ENCODE peak calls at places on chromosomes 3 and 15, in six cellular contexts. E is HepG2, V is K562, N is GM12878, G is H1, L is SK-N-SH. Y is an unnamed sample.

GRCh38 chr3:1394188-1394587 is 301.4 kb downstream of the CNTN6 start:
- DNase-seq in L (no peak), G (no peak), V (no peak), E (no peak), N (no peak), Y (no peak)

GRCh38 chr15:40338041-40338657 is 2.6 kb downstream of the CCDC9B start:
- DNase-seq in L (peak; percentile 95), E (peak; percentile 58), N (no peak), V (peak; percentile 91), G (no peak), Y (peak; percentile 84)

GRCh38 chr15:66723826-66724731 is 22.0 kb downstream of the SMAD6 start:
- DNase-seq in V (peak; percentile 46), N (no peak), E (no peak), G (no peak), L (no peak), Y (no peak)

GRCh38 chr15:26171266-26171665 is 308.1 kb upstream of the ATP10A start:
- DNase-seq in N (no peak), V (no peak), G (no peak), E (no peak), L (no peak), Y (no peak)

GRCh38 chr3:108178676-108179075 is 43.5 kb downstream of the IFT57 start:
- DNase-seq in L (no peak), V (no peak), N (no peak), E (no peak), G (no peak), Y (no peak)

GRCh38 chr3:50529996-50530706 is 26.7 kb upstream of the CACNA2D2 start:
- DNase-seq in V (no peak), G (no peak), L (no peak), N (no peak), E (no peak), Y (no peak)

GRCh38 chr3:197883541-197883940 is 66.4 kb upstream of the RPL35A start:
- DNase-seq in L (no peak), N (no peak), E (no peak), G (no peak), V (no peak), Y (no peak)

GRCh38 chr3:149658444-149659172 is 783 bp upstream of the WWTR1 start:
- DNase-seq in V (no peak), N (no peak), G (no peak), E (no peak), L (peak; percentile 40), Y (no peak)

GRCh38 chr15:95284933-95285401 is 1045.5 kb upstream of the NR2F2 start:
- DNase-seq in L (no peak), N (no peak), G (no peak), V (no peak), E (no peak), Y (peak; percentile 31)

GRCh38 chr15:78365931-78366330 is 25.8 kb downstream of the CRABP1 start:
- DNase-seq in N (no peak), L (no peak), V (no peak), E (no peak), G (no peak), Y (no peak)

GRCh38 chr3:131796558-131796957 is 238.3 kb downstream of the CPNE4 start:
- DNase-seq in N (peak; percentile 61), V (no peak), L (no peak), G (peak; percentile 7), E (no peak), Y (no peak)

GRCh38 chr3:124934577-124934976 is at the start of gene MUC13:
- DNase-seq in V (no peak), N (no peak), G (no peak), L (no peak), E (peak; percentile 25), Y (no peak)

GRCh38 chr15:40133544-40133943 is 24.9 kb upstream of the BMF start:
- DNase-seq in E (no peak), G (no peak), L (no peak), N (no peak), V (no peak), Y (no peak)

GRCh38 chr3:43144811-43145490 is 39.1 kb upstream of the POMGNT2 start:
- DNase-seq in G (no peak), V (no peak), L (no peak), N (no peak), E (no peak), Y (no peak)

GRCh38 chr3:49668414-49668797 is 5.7 kb upstream of the APEH start:
- DNase-seq in G (no peak), E (peak; percentile 76), V (no peak), N (no peak), L (no peak), Y (no peak)

GRCh38 chr3:63343674-63344073 is 65.6 kb downstream of the SYNPR start:
- DNase-seq in L (peak; percentile 81), G (peak; percentile 60), E (peak; percentile 39), N (peak; percentile 4), V (peak; percentile 15), Y (peak; percentile 66)

GRCh38 chr15:89179966-89180875 is 41.2 kb downstream of the RLBP1 start:
- DNase-seq in V (no peak), L (no peak), N (peak; percentile 30), G (no peak), E (no peak), Y (no peak)

GRCh38 chr15:81752149-81752942 is 293.5 kb downstream of the MEX3B start:
- DNase-seq in E (no peak), N (no peak), G (no peak), V (no peak), L (peak; percentile 75), Y (no peak)

GRCh38 chr3:174331095-174331802 is 527.9 kb upstream of the NAALADL2 start:
- DNase-seq in N (no peak), G (no peak), E (no peak), L (no peak), V (no peak), Y (peak; percentile 77)

GRCh38 chr15:92831459-92832229 is 68.5 kb upstream of the CHD2 start:
- DNase-seq in L (peak; percentile 85), E (peak; percentile 98), N (peak; percentile 98), V (peak; percentile 77), G (peak; percentile 90), Y (peak; percentile 98)
- TF ChIP-seq GABPA in L (no peak), E (no peak), N (peak; percentile 31), V (no peak), G (no peak), Y (no peak)

GRCh38 chr3:45985532-45986302 is 9.9 kb downstream of the FYCO1 start:
- DNase-seq in L (no peak), G (no peak), E (no peak), V (no peak), N (no peak), Y (no peak)

GRCh38 chr3:45983865-45984264 is 11.8 kb downstream of the FYCO1 start:
- DNase-seq in N (no peak), E (no peak), L (no peak), G (no peak), V (no peak), Y (no peak)

GRCh38 chr3:45987368-45988099 is 8.1 kb downstream of the FYCO1 start:
- DNase-seq in G (no peak), E (peak; percentile 16), V (no peak), N (no peak), L (no peak), Y (no peak)

GRCh38 chr3:45986303-45986982 is 9.2 kb downstream of the FYCO1 start:
- DNase-seq in V (no peak), N (no peak), L (no peak), G (no peak), E (peak; percentile 91), Y (no peak)

DNA sequence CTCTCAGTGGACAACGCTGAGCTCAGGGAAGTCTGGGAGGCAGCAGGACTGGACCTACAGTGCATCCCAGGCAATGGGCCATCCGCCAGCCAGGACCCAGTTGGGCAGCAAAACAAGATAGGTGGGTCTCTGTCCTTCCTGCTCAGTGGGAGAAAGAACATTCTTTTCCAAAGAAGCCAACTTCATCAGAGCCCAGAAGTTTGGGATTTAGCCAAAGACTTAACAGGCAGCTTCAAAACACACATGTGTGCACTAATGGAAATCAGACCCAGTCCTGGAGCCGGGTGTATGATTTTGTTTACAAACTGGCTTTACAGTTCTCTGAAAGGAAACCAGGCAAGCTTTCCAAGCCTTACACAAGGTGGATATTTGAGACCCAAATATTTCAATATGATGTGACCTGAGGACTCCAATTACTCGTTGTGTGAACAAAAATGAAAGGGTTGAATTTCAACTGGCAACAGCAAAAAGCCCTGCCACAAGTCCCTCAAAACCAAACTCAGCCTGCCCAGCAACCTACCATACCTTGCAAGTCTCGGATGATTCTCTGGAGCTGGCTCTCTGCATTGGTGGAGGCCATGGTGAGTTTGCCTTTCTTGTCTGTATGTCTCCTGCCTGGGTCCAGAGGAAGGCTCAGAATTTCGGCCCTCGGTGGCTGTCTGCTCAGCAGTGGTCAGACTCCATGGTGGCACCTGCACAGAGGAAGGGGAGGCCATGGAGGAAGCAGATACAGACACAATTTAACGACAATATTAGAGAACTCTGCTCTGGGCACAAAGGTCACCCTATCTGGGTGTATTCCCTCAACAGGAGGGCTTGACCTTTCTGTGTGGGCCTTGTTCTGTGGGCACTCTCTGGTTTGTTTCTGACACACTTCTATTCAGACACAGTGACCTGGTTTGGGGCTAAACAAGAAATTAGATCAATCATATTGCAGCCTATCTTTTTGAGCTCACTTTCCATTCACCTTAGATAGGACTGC is 11.0 kb downstream of the FYCO1 start:
- DNase-seq in L (no peak), N (no peak), V (no peak), G (no peak), E (no peak), Y (no peak)
- TF ChIP-seq GABPA in L (no peak), N (no peak), V (no peak), G (no peak), E (no peak), Y (no peak)

DNA sequence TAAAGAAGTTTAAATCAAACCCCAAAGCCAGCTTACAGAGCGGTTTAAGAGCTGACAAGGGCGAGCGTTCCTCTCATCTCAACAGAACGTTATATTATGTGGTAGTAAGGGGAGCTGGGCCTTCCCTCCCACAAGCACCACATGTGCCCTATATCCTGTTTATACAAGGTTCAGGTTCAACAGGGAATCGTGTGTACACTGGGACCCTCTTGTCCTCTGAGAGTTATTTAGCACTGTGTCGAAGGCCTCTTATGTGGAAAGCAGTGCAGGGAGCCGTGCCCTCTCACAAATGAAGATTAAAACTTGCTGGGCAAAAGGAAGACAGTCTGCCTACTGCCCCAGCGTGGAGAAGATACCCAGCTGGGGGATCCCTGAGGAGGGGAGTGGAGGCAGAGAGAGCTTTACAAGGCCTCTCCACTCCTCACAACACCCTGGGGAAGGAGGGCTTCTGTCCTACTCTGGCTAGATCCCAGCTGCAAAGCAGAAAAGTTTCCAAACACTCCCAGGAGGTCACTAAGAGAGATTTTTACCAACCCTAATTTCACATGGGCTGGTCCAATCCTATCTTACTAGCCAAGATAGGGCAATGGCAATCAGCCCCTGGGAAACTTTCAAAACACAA is 2.9 kb downstream of the TLE3 start:
- DNase-seq in V (no peak), N (no peak), E (peak; percentile 47), G (no peak), L (no peak), Y (no peak)
- TF ChIP-seq GABPA in V (no peak), N (no peak), E (no peak), G (no peak), L (no peak), Y (no peak)

GRCh38 chr15:47607750-47608149 is 109.6 kb upstream of the SEMA6D start:
- DNase-seq in L (peak; percentile 33), E (no peak), V (no peak), G (no peak), N (no peak), Y (no peak)

GRCh38 chr15:47614341-47614740 is 103.0 kb upstream of the SEMA6D start:
- DNase-seq in L (no peak), V (no peak), E (no peak), N (no peak), G (no peak), Y (no peak)

DNA sequence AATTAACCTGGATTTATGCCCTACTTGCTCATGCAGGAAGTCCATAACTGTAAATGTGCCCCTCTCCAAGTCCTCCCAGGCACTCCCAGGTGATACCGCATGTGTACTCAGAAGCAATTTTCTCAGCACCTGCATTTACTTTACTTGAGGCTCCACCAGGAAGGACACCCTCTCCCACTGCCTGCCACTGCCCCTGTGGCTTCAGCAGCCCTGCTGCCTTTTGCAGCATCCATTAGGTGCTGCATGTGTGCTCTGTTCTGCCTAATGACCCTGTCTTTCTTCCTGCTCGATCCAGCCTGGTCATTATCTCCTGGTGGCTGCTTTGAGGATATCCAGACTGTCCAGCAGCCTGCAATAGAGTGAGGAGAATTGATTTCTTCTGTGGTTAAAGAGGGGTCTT is 107.6 kb upstream of the SEMA6D start:
- DNase-seq in N (no peak), E (no peak), G (no peak), V (no peak), L (peak; percentile 25), Y (no peak)
- TF ChIP-seq GABPA in N (no peak), E (no peak), G (no peak), V (no peak), L (no peak), Y (no peak)

Y was measured in HL-60.